ENCODE peak calls at places on chromosomes 6 and 20, in ten cellular contexts. F, O, R, Y, D, I, W, T, P and G are unnamed samples.

GRCh38 chr6:143677891-143678737 is at the start of gene PHACTR2:
- DNase-seq in F (peak), O (peak), R (peak), Y (no peak), D (peak), I (peak), W (peak), T (peak), P (peak), G (peak)

GRCh38 chr6:136487746-136488145 is 62.5 kb downstream of the MAP7 start:
- DNase-seq in F (no peak), O (no peak), R (no peak), Y (no peak), D (no peak), I (no peak), W (no peak), T (no peak), P (no peak), G (no peak)

GRCh38 chr20:48191200-48191599 is 405.9 kb upstream of the SULF2 start:
- DNase-seq in F (no peak), O (peak), R (no peak), Y (no peak), D (no peak), I (no peak), W (peak), T (no peak), P (no peak), G (no peak)

GRCh38 chr6:159691133-159691962 is 1.7 kb downstream of the SOD2 start:
- DNase-seq in F (peak), O (peak), R (no peak), Y (peak), D (no peak), I (no peak), W (no peak), T (peak), P (peak), G (no peak)

GRCh38 chr6:139372326-139373153 is 1.9 kb downstream of the CITED2 start:
- DNase-seq in F (no peak), O (peak), R (no peak), Y (no peak), D (no peak), I (no peak), W (no peak), T (peak), P (no peak), G (no peak)

GRCh38 chr6:75331134-75331533 is 46.5 kb upstream of the TMEM30A start:
- DNase-seq in F (no peak), O (peak), R (no peak), Y (peak), D (no peak), I (no peak), W (no peak), T (no peak), P (no peak), G (no peak)

GRCh38 chr6:151154418-151154817 is 85.3 kb upstream of the AKAP12 start:
- DNase-seq in F (no peak), O (no peak), R (peak), Y (no peak), D (no peak), I (no peak), W (no peak), T (peak), P (no peak), G (peak)

GRCh38 chr20:45290677-45291355 is 15.8 kb upstream of the RBPJL start:
- DNase-seq in F (peak), O (peak), R (peak), Y (no peak), D (peak), I (peak), W (peak), T (peak), P (peak), G (peak)

GRCh38 chr20:46984391-46984790 is 89.7 kb downstream of the EYA2 start:
- DNase-seq in F (no peak), O (peak), R (no peak), Y (no peak), D (no peak), I (no peak), W (no peak), T (no peak), P (no peak), G (no peak)

GRCh38 chr20:44618318-44618731 is 33.2 kb downstream of the ADA start:
- DNase-seq in F (no peak), O (no peak), R (peak), Y (no peak), D (no peak), I (peak), W (no peak), T (no peak), P (no peak), G (peak)

GRCh38 chr6:75204222-75204958 is 1.5 kb downstream of the COL12A1 start:
- DNase-seq in F (peak), O (peak), R (peak), Y (peak), D (peak), I (peak), W (peak), T (peak), P (peak), G (peak)

GRCh38 chr20:5919634-5920544 is 30.4 kb downstream of the TRMT6 start:
- DNase-seq in F (no peak), O (peak), R (no peak), Y (no peak), D (no peak), I (no peak), W (peak), T (peak), P (no peak), G (no peak)

GRCh38 chr6:169508452-169508851 is 193.4 kb downstream of the WDR27 start:
- DNase-seq in F (no peak), O (no peak), R (no peak), Y (no peak), D (no peak), I (no peak), W (no peak), T (no peak), P (no peak), G (no peak)

GRCh38 chr20:1434571-1435336 is 31.9 kb downstream of the NSFL1C start:
- DNase-seq in F (peak), O (peak), R (no peak), Y (peak), D (no peak), I (peak), W (no peak), T (peak), P (peak), G (no peak)

GRCh38 chr6:148429423-148429822 is 86.8 kb downstream of the SASH1 start:
- DNase-seq in F (no peak), O (no peak), R (no peak), Y (no peak), D (no peak), I (no peak), W (no peak), T (no peak), P (no peak), G (no peak)

GRCh38 chr20:20364747-20365558 is 3.0 kb upstream of the INSM1 start:
- DNase-seq in F (no peak), O (no peak), R (no peak), Y (no peak), D (no peak), I (no peak), W (peak), T (no peak), P (no peak), G (no peak)